ENCODE peak calls at places on chromosome 15, in eight cellular contexts. X is fibroblast of gingiva; T is activated naive CD8-positive, alpha-beta T cell treated with anti-CD3 and anti-CD28 coated beads, Interleukin-2, amount 10 ng/mL, durations not matched to agents 7 days and 5 days; P is progenitor cell of endocrine pancreas; V is activated T-cell treated with anti-CD3 and anti-CD28 coated beads, Interleukin-2, amount 50 U/mL, for 72 hours; Z is NCI-H345; L is IMR-90; E is pons. K is an unnamed sample.

GRCh38 chr15:24961967-24962366 is 7.2 kb downstream of the SNRPN start:
- DNase-seq in V (no peak), E (no peak), P (no peak), L (no peak), X (no peak), T (no peak), Z (no peak), K (no peak)

GRCh38 chr15:64597469-64597806 is 137.1 kb downstream of the ZNF609 start:
- DNase-seq in T (no peak), X (no peak), E (no peak), P (no peak), V (no peak), L (no peak), Z (peak), K (no peak)

GRCh38 chr15:61702224-61703120 is 357.8 kb downstream of the VPS13C start:
- DNase-seq in E (no peak), X (peak), V (no peak), P (no peak), Z (peak), L (no peak), T (no peak), K (no peak)

GRCh38 chr15:41231536-41231935 is 468 bp downstream of the CHP1 start:
- DNase-seq in T (no peak), P (no peak), V (no peak), Z (no peak), X (no peak), L (no peak), E (peak), K (no peak)

GRCh38 chr15:58190419-58190818 is 52.2 kb downstream of the AQP9 start:
- DNase-seq in Z (no peak), P (no peak), T (no peak), X (no peak), L (peak), V (no peak), E (no peak), K (no peak)

GRCh38 chr15:92634641-92635272 is 20.8 kb downstream of the FAM174B start:
- DNase-seq in T (no peak), Z (peak), L (no peak), V (no peak), P (no peak), X (no peak), E (peak), K (no peak)

GRCh38 chr15:101314726-101315125 is 19.7 kb upstream of the SNRPA1 start:
- DNase-seq in Z (no peak), T (peak), L (no peak), V (no peak), E (no peak), P (no peak), X (no peak), K (no peak)

GRCh38 chr15:91127236-91127914 is 27.3 kb downstream of the SV2B start:
- DNase-seq in V (no peak), Z (no peak), T (no peak), P (no peak), X (no peak), E (no peak), L (no peak), K (no peak)

GRCh38 chr15:57100136-57100539 is 181.7 kb downstream of the TCF12 start:
- DNase-seq in P (no peak), Z (no peak), E (no peak), T (no peak), L (no peak), V (no peak), X (no peak), K (no peak)

GRCh38 chr15:88644741-88645140 is 5.9 kb downstream of the ISG20 start:
- DNase-seq in T (no peak), V (no peak), Z (no peak), P (no peak), E (no peak), L (no peak), X (no peak), K (no peak)

GRCh38 chr15:98735304-98735703 is 87.0 kb downstream of the IGF1R start:
- DNase-seq in Z (no peak), V (no peak), E (no peak), L (no peak), T (no peak), P (no peak), X (no peak), K (no peak)

GRCh38 chr15:84752700-84753099 is 4.3 kb downstream of the ZNF592 start:
- DNase-seq in Z (no peak), L (peak), P (no peak), V (no peak), T (no peak), E (no peak), X (peak), K (no peak)

GRCh38 chr15:95024388-95024787 is 793.0 kb downstream of the MCTP2 start:
- DNase-seq in X (peak), L (peak), V (no peak), E (peak), T (no peak), Z (no peak), P (no peak), K (no peak)

GRCh38 chr15:49558924-49559323 is 61.7 kb downstream of the FAM227B start:
- DNase-seq in E (no peak), V (no peak), L (peak), T (no peak), P (no peak), Z (no peak), X (peak), K (no peak)

K was measured in NCI-H1048.